ENCODE peak calls at places on chromosome 3, in four cellular contexts. P is left ventricle myocardium inferior, Z is HTR-8/SVneo, K is lower leg skin. Y is an unnamed sample.

GRCh38 chr3:30308131-30308530 is 298.3 kb upstream of the TGFBR2 start:
- DNase-seq in K (no peak), Z (no peak), P (no peak), Y (no peak)

GRCh38 chr3:41526995-41527573 is 327.8 kb downstream of the CTNNB1 start:
- DNase-seq in P (no peak), Z (no peak), K (no peak), Y (no peak)

GRCh38 chr3:27340524-27340923 is 28.7 kb downstream of the NEK10 start:
- DNase-seq in K (no peak), P (no peak), Z (no peak), Y (no peak)

GRCh38 chr3:7876741-7877297 is 624.8 kb upstream of the LMCD1 start:
- DNase-seq in P (no peak), Z (no peak), K (no peak), Y (no peak)

GRCh38 chr3:33047842-33048834 is 48.8 kb downstream of the GLB1 start:
- DNase-seq in P (no peak), Z (no peak), K (no peak), Y (no peak)

GRCh38 chr3:118187221-118187620 is 847.4 kb downstream of the IGSF11 start:
- DNase-seq in Z (no peak), K (no peak), P (no peak), Y (no peak)

GRCh38 chr3:42979044-42979962 is at the start of gene GASK1A:
- DNase-seq in Z (peak), P (peak), K (no peak), Y (peak)

GRCh38 chr3:192747145-192747544 is 19.8 kb upstream of the FGF12 start:
- DNase-seq in Z (no peak), K (no peak), P (no peak), Y (no peak)

GRCh38 chr3:134367412-134367811 is 6.8 kb downstream of the AMOTL2 start:
- DNase-seq in Z (no peak), K (no peak), P (no peak), Y (no peak)

GRCh38 chr3:142888484-142889262 is at the start of gene PCOLCE2:
- DNase-seq in Z (peak), K (no peak), P (peak), Y (peak)

GRCh38 chr3:159782724-159783421 is 205.8 kb upstream of the IL12A start:
- DNase-seq in P (no peak), Z (no peak), K (no peak), Y (no peak)

GRCh38 chr3:49567406-49567805 is 13.1 kb downstream of the BSN start:
- DNase-seq in Z (no peak), P (no peak), K (no peak), Y (no peak)

GRCh38 chr3:53193466-53194217 is 32.6 kb downstream of the PRKCD start:
- DNase-seq in Z (no peak), P (no peak), K (no peak), Y (peak)

GRCh38 chr3:122021811-122022401 is at the start of gene ILDR1:
- DNase-seq in P (no peak), Z (no peak), K (no peak), Y (no peak)

GRCh38 chr3:45280227-45280626 is 54.1 kb upstream of the TMEM158 start:
- DNase-seq in K (no peak), P (no peak), Z (no peak), Y (no peak)

GRCh38 chr3:51687472-51688205 is 16.6 kb downstream of the TEX264 start:
- DNase-seq in P (peak), K (no peak), Z (peak), Y (no peak)

GRCh38 chr3:101721650-101721917 is 2.8 kb upstream of the CEP97 start:
- DNase-seq in P (no peak), K (no peak), Z (no peak), Y (no peak)